ENCODE peak calls at places on chromosomes 13 and 19, in four cellular contexts. N, D, T and Y are unnamed samples.

GRCh38 chr13:78030351-78030750 is 111.7 kb upstream of the EDNRB start:
- DNase-seq in T (no peak), N (no peak), D (no peak), Y (no peak)

GRCh38 chr19:53898680-53899341 is 10.3 kb upstream of the CACNG7 start:
- DNase-seq in D (peak), N (no peak), T (no peak), Y (no peak)

GRCh38 chr13:43472980-43473379 is 313.8 kb downstream of the ENOX1 start:
- DNase-seq in N (no peak), D (no peak), T (no peak), Y (no peak)

GRCh38 chr19:28887920-28888618 is 324.9 kb downstream of the UQCRFS1 start:
- DNase-seq in D (no peak), T (no peak), N (no peak), Y (no peak)

GRCh38 chr19:45206328-45206727 is 27.7 kb downstream of the BLOC1S3 start:
- DNase-seq in T (no peak), N (no peak), D (no peak), Y (no peak)

GRCh38 chr13:102873653-102874052 is 27.8 kb downstream of the ERCC5 start:
- DNase-seq in N (no peak), D (no peak), T (no peak), Y (no peak)

GRCh38 chr13:102225892-102226291 is 176.0 kb downstream of the FGF14 start:
- DNase-seq in T (no peak), N (no peak), D (no peak), Y (no peak)

GRCh38 chr19:10892256-10892655 is 20.9 kb downstream of the CARM1 start:
- DNase-seq in N (no peak), D (no peak), T (no peak), Y (no peak)

GRCh38 chr13:93460005-93460404 is 233.4 kb downstream of the GPC6 start:
- DNase-seq in D (peak), N (no peak), T (no peak), Y (no peak)

GRCh38 chr19:42124386-42124901 is 7.8 kb downstream of the POU2F2 start:
- DNase-seq in N (no peak), T (no peak), D (no peak), Y (no peak)

GRCh38 chr19:19661141-19661674 is 2.3 kb downstream of the ATP13A1 start:
- DNase-seq in N (no peak), T (no peak), D (no peak), Y (no peak)

GRCh38 chr13:94860981-94861407 is 148.6 kb upstream of the SOX21 start:
- DNase-seq in N (no peak), D (no peak), T (no peak), Y (no peak)

GRCh38 chr13:44171151-44171550 is 202.5 kb upstream of the SERP2 start:
- DNase-seq in T (no peak), N (no peak), D (no peak), Y (no peak)

GRCh38 chr13:42574011-42574410 is at the start of gene TNFSF11:
- DNase-seq in T (no peak), D (peak), N (no peak), Y (no peak)

GRCh38 chr13:33229446-33230177 is 55.9 kb downstream of the STARD13 start:
- DNase-seq in T (no peak), D (peak), N (peak), Y (no peak)

GRCh38 chr13:76161143-76161542 is 525.0 kb downstream of the LMO7 start:
- DNase-seq in T (no peak), D (no peak), N (no peak), Y (no peak)

GRCh38 chr19:18153555-18154134 is 682 bp downstream of the PIK3R2 start:
- DNase-seq in D (peak), N (no peak), T (no peak), Y (no peak)

GRCh38 chr19:49651871-49652722 is 10.1 kb downstream of the SCAF1 start:
- DNase-seq in D (no peak), T (no peak), N (no peak), Y (no peak)

GRCh38 chr13:67515895-67516294 is 285.8 kb upstream of the PCDH9 start:
- DNase-seq in T (no peak), D (no peak), N (no peak), Y (no peak)

GRCh38 chr13:33547035-33547434 is 261.5 kb upstream of the STARD13 start:
- DNase-seq in N (no peak), T (no peak), D (no peak), Y (no peak)

GRCh38 chr19:6498294-6499036 is 3.6 kb downstream of the TUBB4A start:
- DNase-seq in N (no peak), T (no peak), D (no peak), Y (no peak)

GRCh38 chr19:12880551-12881171 is 588 bp downstream of the DNASE2 start:
- DNase-seq in N (no peak), D (no peak), T (no peak), Y (no peak)

GRCh38 chr13:100895656-100896055 is 221.1 kb upstream of the TMTC4 start:
- DNase-seq in N (no peak), D (no peak), T (no peak), Y (no peak)

GRCh38 chr13:20492036-20492435 is 33.6 kb downstream of the CRYL1 start:
- DNase-seq in D (no peak), T (no peak), N (no peak), Y (no peak)

GRCh38 chr19:16605552-16605951 is 22.5 kb downstream of the MED26 start:
- DNase-seq in N (no peak), T (no peak), D (peak), Y (no peak)

GRCh38 chr13:41942462-41943094 is 18.3 kb downstream of the VWA8 start:
- DNase-seq in D (no peak), N (no peak), T (peak), Y (no peak)

GRCh38 chr13:59250276-59250990 is 913.3 kb downstream of the DIAPH3 start:
- DNase-seq in T (no peak), D (no peak), N (no peak), Y (no peak)

GRCh38 chr19:16571283-16571682 is 932 bp downstream of the SLC35E1 start:
- DNase-seq in N (peak), T (no peak), D (no peak), Y (no peak)

GRCh38 chr13:79679334-79679733 is 198.4 kb downstream of the NDFIP2 start:
- DNase-seq in N (peak), D (peak), T (peak), Y (no peak)

GRCh38 chr19:36113895-36114762 is 546 bp downstream of the POLR2I start:
- DNase-seq in T (peak), N (no peak), D (peak), Y (no peak)

DNA sequence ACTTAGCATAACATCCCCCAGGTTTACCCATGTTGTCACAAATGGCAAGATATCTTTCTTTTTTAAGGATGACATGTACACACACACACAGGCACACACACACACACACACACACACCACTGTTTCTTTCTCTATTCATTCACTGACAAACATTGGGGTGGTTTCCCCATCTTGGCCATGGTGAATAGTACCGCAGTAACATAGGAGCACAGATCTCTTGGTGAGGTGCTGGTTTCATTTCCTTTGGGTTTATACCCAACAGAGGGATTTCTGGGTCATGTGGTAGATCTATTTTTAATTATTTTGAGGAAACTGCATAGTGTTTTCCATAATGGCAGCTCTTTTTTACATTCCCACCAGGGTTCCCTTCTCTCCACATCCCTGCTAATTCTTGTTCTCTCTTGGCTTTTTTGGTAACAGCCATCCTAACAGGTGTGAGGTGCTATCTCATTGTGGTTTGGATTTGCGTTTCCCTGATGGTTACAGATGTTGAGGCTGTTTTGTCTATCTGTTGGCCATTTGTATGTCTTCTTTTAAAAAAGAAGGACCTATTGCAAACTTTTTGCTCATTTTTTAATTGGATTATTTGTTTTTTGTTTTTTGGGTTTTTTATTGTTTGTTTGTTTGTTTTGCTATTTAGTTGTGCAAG is 251.7 kb upstream of the IRS2 start:
- DNase-seq in N (no peak), D (no peak), T (no peak), Y (no peak)
- TF ChIP-seq PBX3 in N (no peak), D (no peak), T (no peak), Y (no peak)

GRCh38 chr19:1942078-1942933 is 1.3 kb downstream of the CSNK1G2 start:
- DNase-seq in N (peak), T (peak), D (peak), Y (peak)
- TF ChIP-seq PBX3 in N (no peak), T (no peak), D (no peak), Y (no peak)

GRCh38 chr13:30880756-30881155 is 25.3 kb upstream of the MEDAG start:
- DNase-seq in N (peak), T (peak), D (no peak), Y (no peak)
- TF ChIP-seq PBX3 in N (no peak), T (no peak), D (peak), Y (no peak)

GRCh38 chr19:47598407-47599349 is 10.3 kb upstream of the BICRA start:
- DNase-seq in T (peak), N (peak), D (no peak), Y (no peak)
- TF ChIP-seq PBX3 in T (no peak), N (no peak), D (no peak), Y (no peak)